ENCODE peak calls at places on chromosome 7, in nine cellular contexts. D is ovary, Y is RWPE1, E is kidney, B is BE2C, F is brain microvascular endothelial cell, Z is nephron progenitor cell, R is NB4, G is fibroblast of lung. X is an unnamed sample.

GRCh38 chr7:6252310-6252709 is 20.1 kb downstream of the CYTH3 start:
- DNase-seq in B (no peak), D (no peak), Y (peak; percentile 25), G (peak; percentile 85), E (no peak), Z (no peak), F (no peak), R (no peak), X (no peak)

GRCh38 chr7:158018061-158018796 is 569.4 kb downstream of the PTPRN2 start:
- DNase-seq in Y (no peak), B (no peak), Z (no peak), F (no peak), E (no peak), D (no peak), G (no peak), R (no peak), X (no peak)

GRCh38 chr7:144787127-144787526 is 48.7 kb downstream of the TPK1 start:
- DNase-seq in E (no peak), D (no peak), Z (no peak), F (no peak), R (no peak), Y (no peak), G (no peak), B (no peak), X (peak; percentile 29)

GRCh38 chr7:130959743-130960207 is 225.8 kb upstream of the KLF14 start:
- DNase-seq in B (no peak), Z (no peak), Y (peak; percentile 19), E (no peak), R (peak; percentile 86), F (peak; percentile 83), D (no peak), G (peak; percentile 87), X (peak; percentile 88)

GRCh38 chr7:150415161-150416160 is 35.0 kb upstream of the GIMAP8 start:
- DNase-seq in Z (no peak), Y (no peak), B (no peak), F (no peak), E (no peak), D (no peak), R (no peak), G (no peak), X (no peak)

GRCh38 chr7:107446988-107447387 is 22.9 kb upstream of the GPR22 start:
- DNase-seq in R (no peak), B (no peak), D (no peak), F (peak; percentile 56), Z (no peak), E (no peak), G (peak; percentile 68), Y (peak; percentile 4), X (peak; percentile 33)

GRCh38 chr7:2128601-2129375 is 104.0 kb downstream of the MAD1L1 start:
- DNase-seq in Z (peak; percentile 47), G (no peak), B (no peak), Y (no peak), F (no peak), D (no peak), R (no peak), E (no peak), X (no peak)

GRCh38 chr7:82624337-82624736 is 180.8 kb upstream of the CACNA2D1 start:
- DNase-seq in G (peak; percentile 99), F (peak; percentile 57), E (no peak), D (no peak), Z (no peak), R (no peak), B (no peak), Y (no peak), X (no peak)

GRCh38 chr7:82805527-82805960 is 357.1 kb downstream of the PCLO start:
- DNase-seq in R (peak; percentile 86), B (peak; percentile 21), D (no peak), G (peak; percentile 96), Y (peak; percentile 66), E (no peak), F (peak; percentile 77), Z (no peak), X (peak; percentile 48)

GRCh38 chr7:2309889-2310331 is 4.3 kb downstream of the SNX8 start:
- DNase-seq in Y (peak; percentile 89), B (no peak), E (peak; percentile 44), D (no peak), G (peak; percentile 97), F (peak; percentile 97), R (no peak), Z (peak; percentile 55), X (peak; percentile 82)

GRCh38 chr7:77529279-77529678 is 7.8 kb upstream of the PTPN12 start:
- DNase-seq in Y (no peak), E (no peak), D (no peak), B (no peak), R (peak; percentile 38), G (no peak), Z (no peak), F (no peak), X (no peak)

GRCh38 chr7:155992538-155992937 is 180.3 kb upstream of the SHH start:
- DNase-seq in Z (no peak), D (no peak), B (no peak), G (no peak), F (no peak), R (no peak), Y (no peak), E (no peak), X (no peak)

GRCh38 chr7:12066561-12066960 is 144.5 kb upstream of the TMEM106B start:
- DNase-seq in Y (peak; percentile 3), Z (no peak), F (no peak), B (no peak), E (no peak), G (peak; percentile 22), R (no peak), D (no peak), X (peak; percentile 33)

GRCh38 chr7:151539055-151539714 is 19.5 kb upstream of the RHEB start:
- DNase-seq in Z (peak; percentile 61), Y (no peak), G (peak; percentile 48), F (peak; percentile 28), R (no peak), B (peak; percentile 76), D (no peak), E (no peak), X (no peak)

GRCh38 chr7:149624419-149625338 is 127.1 kb upstream of the ZNF746 start:
- DNase-seq in E (peak; percentile 97), G (peak; percentile 91), Y (peak; percentile 74), B (peak; percentile 96), R (peak; percentile 98), Z (peak; percentile 98), D (peak; percentile 90), F (peak; percentile 88), X (peak; percentile 92)

GRCh38 chr7:128259131-128260056 is 18.3 kb downstream of the LEP start:
- DNase-seq in R (no peak), G (peak; percentile 44), E (no peak), Y (peak; percentile 47), Z (no peak), F (no peak), D (no peak), B (no peak), X (peak; percentile 66)

GRCh38 chr7:155166673-155167370 is 96.7 kb downstream of the HTR5A start:
- DNase-seq in Z (no peak), E (no peak), Y (no peak), B (peak; percentile 62), D (peak; percentile 23), F (peak; percentile 91), R (peak; percentile 96), G (peak; percentile 93), X (peak; percentile 89)

GRCh38 chr7:92621641-92622429 is 31.6 kb upstream of the FAM133B start:
- DNase-seq in B (peak; percentile 22), Z (no peak), F (no peak), R (no peak), E (no peak), Y (no peak), D (no peak), G (peak; percentile 35), X (no peak)

GRCh38 chr7:108002726-108003590 is at the start of gene LAMB1:
- DNase-seq in E (peak; percentile 94), R (no peak), G (peak; percentile 84), B (peak; percentile 87), Z (peak; percentile 86), F (peak; percentile 83), Y (peak; percentile 82), D (peak; percentile 80), X (peak; percentile 75)

DNA sequence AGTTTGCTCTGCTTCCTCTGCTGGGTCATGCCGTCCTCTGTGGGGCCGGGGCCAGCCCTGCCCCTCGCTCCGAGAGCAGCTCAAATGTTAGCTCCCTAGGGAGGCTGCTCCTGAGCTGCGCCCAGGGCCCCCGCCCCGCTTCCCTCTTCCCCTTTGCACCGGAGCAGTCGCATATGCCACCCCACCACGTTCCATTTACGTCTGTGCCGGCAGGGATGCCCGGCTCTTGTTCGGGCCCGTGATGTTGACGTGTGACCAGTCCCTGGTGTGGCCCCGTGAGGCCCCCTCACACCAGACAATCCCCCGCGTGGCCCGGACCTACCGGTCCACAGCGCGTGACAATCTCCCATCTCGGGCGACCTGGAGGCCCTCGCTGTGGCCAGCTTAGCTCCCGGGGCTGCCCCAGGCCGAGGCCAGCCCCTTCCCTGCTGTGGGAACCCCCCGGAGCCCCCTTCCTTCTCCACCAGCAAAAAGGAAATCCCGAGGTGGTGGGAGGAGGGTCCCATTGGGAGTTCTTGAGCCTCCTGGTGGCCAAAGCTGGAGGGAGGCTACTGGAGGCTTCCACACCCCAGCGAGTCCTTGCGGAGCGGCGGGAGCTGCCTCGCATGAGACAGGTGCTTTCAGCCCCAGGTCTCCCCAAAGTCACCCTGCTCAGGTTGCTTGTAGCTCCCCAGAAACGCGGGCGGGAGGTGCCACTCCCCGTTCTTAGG is 15.2 kb downstream of the FAM20C start:
- DNase-seq in B (no peak), F (no peak), Y (no peak), Z (peak; percentile 43), E (no peak), G (peak; percentile 42), R (no peak), D (no peak), X (no peak)
- TF ChIP-seq CTCF in B (no peak), F (peak; percentile 58), Y (no peak), Z (peak; percentile 31), E (no peak), G (no peak), R (no peak), D (no peak), X (no peak)

GRCh38 chr7:37815969-37816371 is 32.4 kb upstream of the NME8 start:
- DNase-seq in E (no peak), R (no peak), B (no peak), D (no peak), Y (no peak), Z (no peak), F (no peak), G (no peak), X (no peak)
- TF ChIP-seq CTCF in E (no peak), R (no peak), B (no peak), D (no peak), Y (no peak), Z (no peak), F (no peak), G (no peak), X (no peak)

DNA sequence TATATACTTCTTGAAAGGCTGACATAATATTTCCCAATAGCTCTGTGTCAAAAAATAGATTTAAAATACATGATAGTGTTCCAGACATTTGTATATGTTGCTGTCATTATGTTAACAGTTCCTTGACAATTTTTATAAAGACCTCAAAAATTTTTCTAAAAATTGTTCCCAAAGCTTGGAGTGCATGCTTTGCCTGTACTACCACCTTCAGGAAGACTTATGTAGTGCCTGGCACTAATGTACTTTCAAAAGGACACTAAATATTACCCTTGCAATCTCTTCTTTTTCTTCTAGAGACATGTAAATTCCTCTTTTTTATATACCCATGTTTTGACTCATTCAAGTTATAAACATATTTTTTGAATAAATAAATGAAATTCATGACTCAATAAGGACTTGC is 48.0 kb upstream of the SP8 start:
- DNase-seq in Y (peak; percentile 11), B (no peak), R (peak; percentile 15), G (no peak), Z (no peak), E (no peak), F (no peak), D (no peak), X (peak; percentile 22)
- TF ChIP-seq CTCF in Y (peak; percentile 25), B (no peak), R (no peak), G (no peak), Z (peak; percentile 40), E (no peak), F (no peak), D (no peak), X (peak; percentile 36)

GRCh38 chr7:73578342-73579124 is at the start of gene TBL2:
- DNase-seq in Y (peak; percentile 99), R (peak; percentile 99), D (peak; percentile 99), E (peak; percentile 100), G (peak; percentile 95), Z (peak; percentile 100), F (peak; percentile 97), B (peak; percentile 100), X (peak; percentile 98)
- TF ChIP-seq CTCF in Y (no peak), R (no peak), D (peak; percentile 9), E (peak; percentile 13), G (peak; percentile 27), Z (no peak), F (peak; percentile 39), B (no peak), X (no peak)

X was measured in MCF 10A.